ENCODE peak calls at places on chromosomes 6 and 20, in five cellular contexts. J, E, R, Q and F are unnamed samples.

GRCh38 chr6:158353851-158354508 is 41.7 kb downstream of the TULP4 start:
- DNase-seq in J (no peak), E (no peak), R (no peak), Q (peak; percentile 60), F (peak; percentile 60)

GRCh38 chr20:59741073-59741472 is 136.7 kb downstream of the PHACTR3 start:
- DNase-seq in J (no peak), E (no peak), R (no peak), Q (no peak), F (no peak)

GRCh38 chr6:34085453-34086170 is 60.3 kb downstream of the GRM4 start:
- DNase-seq in J (no peak), E (no peak), R (no peak), Q (no peak), F (no peak)

GRCh38 chr6:100808638-100809275 is 72.4 kb downstream of the ASCC3 start:
- DNase-seq in J (no peak), E (no peak), R (no peak), Q (peak; percentile 62), F (peak; percentile 62)

GRCh38 chr6:80767808-80768207 is 661.3 kb downstream of the BCKDHB start:
- DNase-seq in J (no peak), E (no peak), R (no peak), Q (peak; percentile 94), F (peak; percentile 87)

GRCh38 chr6:14254505-14254904 is 136.9 kb downstream of the CD83 start:
- DNase-seq in J (no peak), E (no peak), R (no peak), Q (no peak), F (no peak)

GRCh38 chr20:51447097-51447764 is 95.3 kb downstream of the NFATC2 start:
- DNase-seq in J (peak; percentile 86), E (no peak), R (no peak), Q (peak; percentile 99), F (peak; percentile 87)

GRCh38 chr20:38635721-38636285 is 34.2 kb downstream of the ARHGAP40 start:
- DNase-seq in J (no peak), E (no peak), R (no peak), Q (peak; percentile 47), F (peak; percentile 38)

GRCh38 chr6:17202526-17202925 is 78.6 kb upstream of the RBM24 start:
- DNase-seq in J (no peak), E (no peak), R (no peak), Q (no peak), F (peak; percentile 90)

GRCh38 chr6:91317247-91317646 is 730.4 kb upstream of the MAP3K7 start:
- DNase-seq in J (no peak), E (no peak), R (no peak), Q (no peak), F (peak; percentile 0)

GRCh38 chr6:69901361-69901760 is 35.0 kb downstream of the COL19A1 start:
- DNase-seq in J (no peak), E (no peak), R (no peak), Q (no peak), F (no peak)

GRCh38 chr6:79082304-79082703 is 4.2 kb upstream of the PHIP start:
- DNase-seq in J (no peak), E (no peak), R (no peak), Q (no peak), F (no peak)

GRCh38 chr20:18532626-18533025 is 24.9 kb downstream of the SEC23B start:
- DNase-seq in J (no peak), E (no peak), R (no peak), Q (no peak), F (no peak)

GRCh38 chr20:22523499-22524392 is 60.6 kb downstream of the FOXA2 start:
- DNase-seq in J (peak; percentile 14), E (no peak), R (no peak), Q (no peak), F (no peak)

GRCh38 chr20:17471606-17472187 is 59.5 kb downstream of the BFSP1 start:
- DNase-seq in J (no peak), E (no peak), R (no peak), Q (no peak), F (no peak)

GRCh38 chr20:53654932-53655674 is 61.5 kb upstream of the ZNF217 start:
- DNase-seq in J (peak; percentile 41), E (no peak), R (no peak), Q (no peak), F (no peak)

GRCh38 chr20:13105071-13105470 is 96.3 kb downstream of the SPTLC3 start:
- DNase-seq in J (no peak), E (peak; percentile 28), R (no peak), Q (no peak), F (no peak)

GRCh38 chr6:138673317-138674014 is 100.1 kb upstream of the CCDC28A start:
- DNase-seq in J (no peak), E (no peak), R (no peak), Q (no peak), F (no peak)

GRCh38 chr6:109769213-109769612 is 78.1 kb downstream of the FIG4 start:
- DNase-seq in J (no peak), E (no peak), R (no peak), Q (no peak), F (no peak)

GRCh38 chr6:134614606-134615485 is 296.9 kb upstream of the SGK1 start:
- DNase-seq in J (peak; percentile 87), E (no peak), R (no peak), Q (peak; percentile 8), F (no peak)

GRCh38 chr6:158256746-158257424 is 55.4 kb upstream of the TULP4 start:
- DNase-seq in J (no peak), E (no peak), R (no peak), Q (no peak), F (no peak)

GRCh38 chr6:27864906-27865883 is 47.0 kb downstream of the OR2B2 start:
- DNase-seq in J (peak; percentile 90), E (peak; percentile 55), R (peak; percentile 66), Q (peak; percentile 98), F (peak; percentile 98)

GRCh38 chr6:145015739-145016558 is 719.4 kb downstream of the EPM2A start:
- DNase-seq in J (peak; percentile 4), E (no peak), R (peak; percentile 16), Q (peak; percentile 93), F (peak; percentile 94)

GRCh38 chr6:39698789-39699188 is 26.4 kb downstream of the KIF6 start:
- DNase-seq in J (peak; percentile 38), E (no peak), R (no peak), Q (no peak), F (no peak)